ENCODE peak calls at places on chromosome X, in seven cellular contexts. P, B, I, K, G, U and Q are unnamed samples.

GRCh38 chrX:54030329-54030728 is 13.9 kb downstream of the PHF8 start:
- DNase-seq in P (no peak), B (no peak), I (no peak), K (no peak), G (no peak), U (no peak), Q (no peak)

GRCh38 chrX:103831803-103832544 is at the start of gene RAB9B:
- DNase-seq in P (peak), B (peak), I (peak), K (peak), G (peak), U (no peak), Q (peak)

GRCh38 chrX:39818750-39819149 is 279.0 kb downstream of the BCOR start:
- DNase-seq in P (no peak), B (no peak), I (no peak), K (no peak), G (no peak), U (no peak), Q (no peak)

GRCh38 chrX:8235026-8235425 is 64.0 kb upstream of the VCX2 start:
- DNase-seq in P (no peak), B (no peak), I (no peak), K (no peak), G (no peak), U (no peak), Q (no peak)

GRCh38 chrX:12138366-12139313 is at the start of gene FRMPD4:
- DNase-seq in P (peak), B (peak), I (no peak), K (no peak), G (peak), U (no peak), Q (no peak)

GRCh38 chrX:20461576-20461975 is 194.9 kb upstream of the RPS6KA3 start:
- DNase-seq in P (no peak), B (no peak), I (no peak), K (no peak), G (no peak), U (no peak), Q (no peak)

GRCh38 chrX:119145241-119145653 is 17.6 kb upstream of the KIAA1210 start:
- DNase-seq in P (no peak), B (no peak), I (no peak), K (peak), G (no peak), U (no peak), Q (no peak)

GRCh38 chrX:149631293-149632165 is at the start of gene TMEM185A:
- DNase-seq in P (peak), B (peak), I (peak), K (peak), G (peak), U (peak), Q (peak)

DNA sequence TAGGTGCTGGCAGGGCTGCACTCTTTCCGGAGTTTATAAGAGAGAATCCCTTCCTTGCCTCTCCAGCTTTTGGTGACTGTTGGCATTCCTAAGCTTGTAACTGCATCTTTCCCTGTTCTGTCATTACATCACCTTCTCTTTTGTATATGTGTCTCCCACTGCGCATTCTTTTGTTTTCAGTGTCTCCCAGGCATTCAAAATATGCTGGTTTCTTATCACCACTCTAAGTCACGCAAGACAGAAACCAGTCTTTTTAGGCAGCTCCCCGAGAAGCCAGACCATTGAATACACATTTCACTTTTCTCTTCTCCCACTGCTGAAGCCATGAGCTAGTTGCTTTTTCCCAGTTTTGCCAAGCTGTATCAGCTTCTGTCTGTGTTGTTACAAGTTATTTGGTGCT is 71.0 kb downstream of the LAS1L start:
- DNase-seq in P (no peak), B (no peak), I (no peak), K (no peak), G (no peak), U (peak), Q (no peak)
- H3K4me3 ChIP-seq in P (no peak), B (no peak), I (no peak), K (no peak), G (no peak), U (peak), Q (no peak)

GRCh38 chrX:42399632-42400024 is 378.3 kb downstream of the PPP1R2C start:
- DNase-seq in P (no peak), B (no peak), I (no peak), K (no peak), G (no peak), U (no peak), Q (no peak)
- H3K27ac ChIP-seq in P (no peak), B (no peak), I (no peak), K (no peak), G (peak), U (no peak), Q (no peak)

GRCh38 chrX:129540068-129540653 is at the start of gene OCRL:
- DNase-seq in P (peak), B (peak), I (peak), K (peak), G (peak), U (no peak), Q (peak)
- TF ChIP-seq POLR2A in P (peak), B (no peak), I (no peak), K (peak), G (no peak), U (no peak), Q (no peak)

GRCh38 chrX:826448-826847 is 195.9 kb downstream of the SHOX start:
- DNase-seq in P (no peak), B (no peak), I (no peak), K (no peak), G (no peak), U (no peak), Q (no peak)
- H3K4me3 ChIP-seq in P (no peak), B (no peak), I (no peak), K (no peak), G (no peak), U (peak), Q (no peak)

GRCh38 chrX:71102292-71102691 is 4.2 kb downstream of the CXorf65 start:
- DNase-seq in P (no peak), B (no peak), I (no peak), K (no peak), G (peak), U (no peak), Q (no peak)

GRCh38 chrX:71099736-71100135 is 4.1 kb downstream of the FOXO4 start:
- DNase-seq in P (no peak), B (no peak), I (no peak), K (no peak), G (peak), U (peak), Q (no peak)

GRCh38 chrX:71103110-71103983 is 3.2 kb downstream of the CXorf65 start:
- DNase-seq in P (peak), B (peak), I (no peak), K (no peak), G (peak), U (peak), Q (no peak)

GRCh38 chrX:71098951-71099506 is 3.4 kb downstream of the FOXO4 start:
- DNase-seq in P (no peak), B (no peak), I (no peak), K (no peak), G (peak), U (no peak), Q (no peak)

GRCh38 chrX:71100581-71101505 is 5.2 kb downstream of the FOXO4 start:
- DNase-seq in P (no peak), B (no peak), I (no peak), K (no peak), G (peak), U (no peak), Q (no peak)
- H3K27ac ChIP-seq in P (no peak), B (no peak), I (no peak), K (no peak), G (peak), U (no peak), Q (no peak)

DNA sequence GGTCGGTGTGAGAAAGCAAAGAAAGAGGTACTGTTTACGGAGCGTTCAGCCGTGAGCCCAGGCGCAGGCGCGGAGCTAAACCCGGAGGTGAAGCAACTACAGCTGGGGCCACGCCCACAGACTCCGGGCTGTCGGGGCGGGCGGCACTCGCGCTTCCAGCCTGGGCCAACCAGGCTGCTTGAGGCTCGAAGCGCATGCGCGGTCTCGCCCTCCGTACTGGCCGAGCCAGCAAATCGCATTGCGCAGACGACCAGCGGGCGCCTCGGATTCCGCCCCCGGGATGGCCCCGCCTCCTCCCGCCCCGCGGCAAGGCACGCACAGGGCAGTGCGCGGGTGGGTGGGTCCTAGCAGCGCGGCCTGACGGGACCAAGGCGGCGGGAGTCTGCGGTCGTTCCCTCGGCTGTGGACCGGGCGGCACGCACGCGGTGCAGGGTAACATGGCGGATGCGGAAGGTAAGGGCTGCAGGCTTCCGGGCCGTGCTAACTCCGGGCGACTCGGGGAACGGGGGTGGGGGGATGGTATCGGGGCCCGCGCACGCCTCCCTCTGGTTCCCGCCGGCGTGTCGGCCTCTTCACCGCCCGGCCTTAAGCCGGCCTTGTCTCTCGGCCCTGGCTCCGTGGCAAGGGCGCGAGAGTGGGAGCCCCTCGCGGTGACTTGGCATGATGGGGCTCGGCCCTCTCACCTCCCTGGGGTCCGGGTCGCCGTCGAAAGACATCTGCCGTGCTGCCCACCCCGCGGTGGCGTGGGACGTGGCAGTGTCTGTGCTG is at the start of gene DKC1:
- DNase-seq in P (peak), B (peak), I (peak), K (peak), G (peak), U (peak), Q (peak)
- TF ChIP-seq POLR2A in P (peak), B (no peak), I (no peak), K (peak), G (no peak), U (peak), Q (no peak)